ENCODE peak calls at places on chromosomes 4 and X, in nine cellular contexts. B is GM23248, G is MM.1S, L is OCI-LY7, F is PC-3, C is HCT116, T is GM23338, W is neural progenitor cell, Z is SK-N-SH. Q is an unnamed sample.

GRCh38 chr4:37157403-37158167 is 87.0 kb upstream of the NWD2 start:
- DNase-seq in B (no peak), G (no peak), L (no peak), F (no peak), C (no peak), T (peak; percentile 2), W (no peak), Z (no peak), Q (peak; percentile 43)

GRCh38 chr4:32909722-32910121 is 2189.6 kb downstream of the PCDH7 start:
- DNase-seq in B (no peak), G (no peak), L (no peak), F (no peak), C (no peak), T (peak; percentile 17), W (peak; percentile 36), Z (no peak), Q (peak; percentile 5)

GRCh38 chr4:170047774-170048354 is 21.7 kb upstream of the MFAP3L start:
- DNase-seq in B (peak; percentile 71), G (peak; percentile 63), L (peak; percentile 62), F (peak; percentile 65), C (peak; percentile 57), T (peak; percentile 79), W (peak; percentile 77), Z (peak; percentile 51), Q (peak; percentile 84)

GRCh38 chr4:85823295-85823694 is 348.3 kb downstream of the ARHGAP24 start:
- DNase-seq in B (peak; percentile 73), G (no peak), L (no peak), F (peak; percentile 21), C (peak; percentile 27), T (peak; percentile 35), W (no peak), Z (peak; percentile 36), Q (no peak)

GRCh38 chr4:154822775-154823174 is 41.7 kb downstream of the RBM46 start:
- DNase-seq in B (peak; percentile 91), G (no peak), L (no peak), F (peak; percentile 36), C (no peak), T (no peak), W (no peak), Z (no peak), Q (no peak)

GRCh38 chrX:13411496-13412207 is 91.8 kb upstream of the ATXN3L start:
- DNase-seq in B (no peak), G (no peak), L (no peak), F (no peak), C (no peak), T (no peak), W (no peak), Z (no peak), Q (no peak)

GRCh38 chr4:173013232-173013932 is 155.2 kb upstream of the GALNT7 start:
- DNase-seq in B (peak; percentile 42), G (peak; percentile 28), L (peak; percentile 59), F (peak; percentile 57), C (no peak), T (peak; percentile 68), W (peak; percentile 54), Z (peak; percentile 58), Q (peak; percentile 51)

GRCh38 chr4:96152824-96153223 is 312.9 kb downstream of the PDHA2 start:
- DNase-seq in B (no peak), G (no peak), L (no peak), F (no peak), C (no peak), T (no peak), W (no peak), Z (no peak), Q (no peak)

GRCh38 chr4:67288964-67289363 is 256.3 kb downstream of the CENPC start:
- DNase-seq in B (no peak), G (peak; percentile 9), L (peak; percentile 18), F (peak; percentile 55), C (no peak), T (peak; percentile 63), W (peak; percentile 52), Z (peak; percentile 34), Q (peak; percentile 49)

GRCh38 chrX:331772-332495 is 13.3 kb upstream of the GTPBP6 start:
- DNase-seq in B (no peak), G (no peak), L (no peak), F (no peak), C (no peak), T (no peak), W (no peak), Z (no peak), Q (no peak)

GRCh38 chrX:333611-334311 is 15.2 kb upstream of the GTPBP6 start:
- DNase-seq in B (no peak), G (no peak), L (no peak), F (no peak), C (no peak), T (no peak), W (no peak), Z (no peak), Q (no peak)

GRCh38 chrX:331145-331771 is 12.7 kb upstream of the GTPBP6 start:
- DNase-seq in B (peak; percentile 78), G (no peak), L (no peak), F (peak; percentile 16), C (no peak), T (peak; percentile 71), W (peak; percentile 47), Z (peak; percentile 69), Q (peak; percentile 66)

GRCh38 chrX:332916-333610 is 14.5 kb upstream of the GTPBP6 start:
- DNase-seq in B (no peak), G (no peak), L (no peak), F (no peak), C (no peak), T (no peak), W (no peak), Z (no peak), Q (no peak)

GRCh38 chrX:332496-332860 is 13.9 kb upstream of the GTPBP6 start:
- DNase-seq in B (no peak), G (no peak), L (no peak), F (no peak), C (no peak), T (no peak), W (no peak), Z (no peak), Q (no peak)
- H3K27ac ChIP-seq in B (no peak overlapping the region), G (no peak overlapping the region), L (no peak overlapping the region), F (no peak overlapping the region), C (no peak overlapping the region), T (no peak overlapping the region), W (no peak overlapping the region), Z (no peak overlapping the region), Q (no peak overlapping the region)

DNA sequence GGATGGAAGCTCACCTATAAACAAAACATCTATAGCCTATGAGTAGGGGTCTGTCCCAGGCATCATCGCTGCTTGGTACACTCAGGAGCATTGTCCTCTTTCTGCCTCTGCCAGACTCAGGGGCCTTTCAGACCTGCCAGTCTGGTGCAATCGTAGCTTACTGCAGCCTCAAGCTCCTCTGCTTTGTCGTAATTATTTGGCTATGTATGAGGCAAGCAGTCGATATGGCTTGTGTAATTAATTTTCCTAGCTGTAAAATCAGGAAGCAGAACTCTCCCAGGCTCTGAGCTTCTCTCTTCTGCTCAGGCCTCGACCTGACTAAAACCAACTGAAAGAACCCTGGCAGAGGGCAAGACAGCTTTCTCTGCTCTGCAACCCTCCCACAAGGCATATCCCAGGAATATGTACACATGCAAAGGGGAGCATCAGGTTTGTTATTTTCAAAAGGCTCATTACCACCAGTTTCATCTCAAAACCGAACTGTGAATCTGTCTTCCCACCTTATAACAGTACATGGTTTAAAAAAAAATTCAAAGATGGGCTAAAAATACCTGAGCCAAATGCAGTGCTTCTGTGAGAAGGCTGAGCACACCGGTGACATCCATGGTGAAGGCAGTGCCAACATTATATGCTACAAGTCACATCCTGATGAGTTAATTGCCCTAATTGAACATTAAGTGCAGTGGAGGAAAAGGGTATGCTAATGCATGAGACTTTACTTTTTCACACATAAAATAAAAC is 309.2 kb upstream of the EMCN start:
- DNase-seq in B (no peak), G (no peak), L (no peak), F (no peak), C (no peak), T (no peak), W (no peak), Z (no peak), Q (no peak)
- H3K4me1 ChIP-seq in B (peaks cover 7% of the 10 kb centered on the region), G (no peaks in the 10 kb centered on the region), L (no peaks in the 10 kb centered on the region), F (peaks cover 21% of the 10 kb centered on the region), C (peaks cover 6% of the 10 kb centered on the region), T (peaks cover 13% of the 10 kb centered on the region), W (no peaks in the 10 kb centered on the region), Z (no peaks in the 10 kb centered on the region), Q (no peaks in the 10 kb centered on the region)

GRCh38 chr4:93203708-93204107 is 624.8 kb upstream of the ATOH1 start:
- DNase-seq in B (peak; percentile 24), G (no peak), L (no peak), F (no peak), C (peak; percentile 19), T (peak; percentile 68), W (peak; percentile 6), Z (no peak), Q (peak; percentile 6)
- TF ChIP-seq EZH2phosphoT487 in B (no peak), G (no peak), L (no peak), F (no peak), C (no peak), T (no peak), W (no peak), Z (no peak), Q (no peak)

GRCh38 chrX:3230496-3230895 is 116.0 kb downstream of the MXRA5 start:
- DNase-seq in B (no peak), G (no peak), L (no peak), F (no peak), C (no peak), T (no peak), W (no peak), Z (no peak), Q (no peak)

GRCh38 chrX:3231766-3232165 is 114.7 kb downstream of the MXRA5 start:
- DNase-seq in B (peak; percentile 39), G (no peak), L (no peak), F (no peak), C (no peak), T (no peak), W (no peak), Z (no peak), Q (no peak)

GRCh38 chrX:3227526-3227925 is 118.9 kb downstream of the MXRA5 start:
- DNase-seq in B (no peak), G (no peak), L (no peak), F (no peak), C (no peak), T (no peak), W (no peak), Z (no peak), Q (no peak)

GRCh38 chrX:3232262-3232950 is 114.0 kb downstream of the MXRA5 start:
- DNase-seq in B (peak; percentile 34), G (no peak), L (no peak), F (no peak), C (no peak), T (no peak), W (no peak), Z (no peak), Q (no peak)
- H3K27ac ChIP-seq in B (peak overlapping the region; percentile 49), G (no peak overlapping the region), L (no peak overlapping the region), F (no peak overlapping the region), C (no peak overlapping the region), T (no peak overlapping the region), W (no peak overlapping the region), Z (no peak overlapping the region), Q (no peak overlapping the region)

GRCh38 chr4:140793291-140793690 is 37.1 kb upstream of the TBC1D9 start:
- DNase-seq in B (no peak), G (no peak), L (no peak), F (no peak), C (no peak), T (no peak), W (no peak), Z (no peak), Q (no peak)
- H3K4me1 ChIP-seq in B (no peaks in the 10 kb centered on the region), G (peaks cover 14% of the 10 kb centered on the region), L (peaks cover 46% of the 10 kb centered on the region), F (peaks cover 3% of the 10 kb centered on the region), C (no peaks in the 10 kb centered on the region), T (peaks cover 8% of the 10 kb centered on the region), W (peaks cover 7% of the 10 kb centered on the region), Z (no peaks in the 10 kb centered on the region), Q (no peaks in the 10 kb centered on the region)